ENCODE peak calls at places on chromosome 10, in seven cellular contexts. J is GM12891, L is SK-N-SH, Z is HepG2, M is K562, X is H1, N is GM12878. V is an unnamed sample.

GRCh38 chr10:90179696-90180407 is 478.5 kb downstream of the KIF20B start:
- DNase-seq in J (no peak), L (no peak), Z (no peak), M (no peak), X (no peak), N (no peak), V (no peak)

GRCh38 chr10:19347592-19347991 is 299.0 kb downstream of the MALRD1 start:
- DNase-seq in J (no peak), L (peak; percentile 2), Z (peak; percentile 4), M (no peak), X (no peak), N (no peak), V (no peak)

GRCh38 chr10:78211476-78212110 is 177.9 kb downstream of the RPS24 start:
- DNase-seq in J (no peak), L (peak; percentile 71), Z (peak; percentile 16), M (peak; percentile 23), X (no peak), N (no peak), V (no peak)

GRCh38 chr10:72158174-72158573 is 57.6 kb upstream of the ANAPC16 start:
- DNase-seq in J (no peak), L (no peak), Z (no peak), M (no peak), X (no peak), N (no peak), V (no peak)

GRCh38 chr10:97969538-97969937 is 60.9 kb downstream of the CRTAC1 start:
- DNase-seq in J (no peak), L (no peak), Z (no peak), M (peak; percentile 2), X (no peak), N (no peak), V (no peak)

GRCh38 chr10:115321360-115321759 is 228.2 kb downstream of the ATRNL1 start:
- DNase-seq in J (no peak), L (no peak), Z (no peak), M (no peak), X (no peak), N (peak; percentile 2), V (no peak)

GRCh38 chr10:128734161-128734560 is 607.9 kb upstream of the MKI67 start:
- DNase-seq in J (no peak), L (no peak), Z (no peak), M (no peak), X (no peak), N (no peak), V (no peak)

GRCh38 chr10:100736144-100736808 is 9.1 kb upstream of the PAX2 start:
- DNase-seq in J (no peak), L (no peak), Z (no peak), M (no peak), X (no peak), N (no peak), V (no peak)

GRCh38 chr10:96188911-96189310 is 58.8 kb downstream of the ZNF518A start:
- DNase-seq in J (no peak), L (no peak), Z (no peak), M (no peak), X (no peak), N (no peak), V (no peak)

GRCh38 chr10:49634053-49634660 is 20.3 kb downstream of the CHAT start:
- DNase-seq in J (no peak), L (no peak), Z (no peak), M (no peak), X (no peak), N (no peak), V (no peak)

GRCh38 chr10:49629286-49629915 is 15.6 kb downstream of the CHAT start:
- DNase-seq in J (no peak), L (peak; percentile 68), Z (no peak), M (no peak), X (no peak), N (no peak), V (no peak)

GRCh38 chr10:49633327-49634045 is 19.6 kb downstream of the CHAT start:
- DNase-seq in J (no peak), L (peak; percentile 61), Z (no peak), M (no peak), X (no peak), N (no peak), V (no peak)

GRCh38 chr10:49632406-49633317 is 18.8 kb downstream of the CHAT start:
- DNase-seq in J (no peak), L (no peak), Z (no peak), M (no peak), X (no peak), N (no peak), V (no peak)

DNA sequence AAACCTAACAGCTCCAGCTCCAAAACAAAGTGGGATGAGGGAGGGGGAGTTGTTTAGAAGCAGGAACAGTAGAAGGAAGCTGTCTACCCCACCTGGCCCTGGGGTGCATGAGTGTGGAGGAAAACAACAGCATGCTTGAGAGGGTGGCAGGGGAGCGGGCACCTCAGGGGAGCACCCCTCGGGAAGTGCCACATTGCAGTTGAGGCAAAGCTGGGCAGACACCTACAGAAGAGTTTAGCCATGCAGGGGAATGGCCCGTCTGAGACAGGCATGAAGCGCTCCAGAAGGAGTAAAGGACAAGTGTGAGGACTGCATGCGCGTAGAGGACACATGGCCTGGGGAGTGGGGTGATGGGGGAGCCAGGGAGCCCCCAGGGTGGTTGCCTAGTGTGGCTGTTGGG is 18.1 kb downstream of the CHAT start:
- DNase-seq in J (no peak), L (no peak), Z (no peak), M (no peak), X (no peak), N (no peak), V (no peak)
- TF ChIP-seq TAF1 in J (no peak), L (no peak), Z (no peak), M (no peak), X (no peak), N (no peak), V (no peak)

GRCh38 chr10:132407243-132407746 is 10.3 kb downstream of the PWWP2B start:
- DNase-seq in J (no peak), L (peak; percentile 53), Z (peak; percentile 58), M (no peak), X (no peak), N (no peak), V (no peak)
- TF ChIP-seq POLR2AphosphoS5 in J (no peak), L (no peak), Z (no peak), M (no peak), X (no peak), N (no peak), V (no peak)

GRCh38 chr10:7962592-7962991 is 91.9 kb upstream of the GATA3 start:
- DNase-seq in J (no peak), L (no peak), Z (no peak), M (no peak), X (no peak), N (no peak), V (no peak)

GRCh38 chr10:7968510-7968909 is 86.0 kb upstream of the GATA3 start:
- DNase-seq in J (no peak), L (no peak), Z (no peak), M (no peak), X (no peak), N (no peak), V (no peak)

GRCh38 chr10:7969623-7970022 is 84.9 kb upstream of the GATA3 start:
- DNase-seq in J (no peak), L (no peak), Z (no peak), M (peak; percentile 48), X (no peak), N (no peak), V (no peak)

GRCh38 chr10:7967035-7967434 is 87.5 kb upstream of the GATA3 start:
- DNase-seq in J (no peak), L (no peak), Z (no peak), M (peak; percentile 31), X (no peak), N (no peak), V (no peak)

GRCh38 chr10:7965457-7965856 is 89.0 kb upstream of the GATA3 start:
- DNase-seq in J (no peak), L (no peak), Z (no peak), M (no peak), X (no peak), N (no peak), V (no peak)
- TF ChIP-seq TAF1 in J (no peak), L (no peak), Z (no peak), M (no peak), X (no peak), N (no peak), V (no peak)

DNA sequence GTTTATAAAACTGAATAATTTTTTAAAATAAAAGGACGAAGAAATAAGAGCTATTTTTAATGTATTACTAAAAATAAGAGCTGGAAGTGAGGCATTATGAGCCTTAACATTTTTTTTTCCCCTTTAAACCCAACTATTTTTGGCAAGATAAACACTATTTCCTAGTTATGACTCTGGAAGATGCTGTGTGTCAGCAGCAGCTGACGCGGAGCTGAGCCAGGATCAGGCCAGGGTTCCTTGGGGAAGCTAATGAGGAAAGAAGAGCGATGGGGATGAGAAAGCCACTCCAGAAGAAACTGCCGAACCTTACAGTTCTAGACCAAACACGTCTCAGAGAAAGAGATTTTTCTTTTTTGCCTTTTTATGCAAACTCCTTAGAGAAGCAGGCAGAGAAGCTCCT is 85.9 kb downstream of the USP6NL start:
- DNase-seq in J (no peak), L (no peak), Z (no peak), M (no peak), X (no peak), N (no peak), V (no peak)
- TF ChIP-seq POLR2AphosphoS5 in J (no peak), L (no peak), Z (no peak), M (no peak), X (no peak), N (no peak), V (no peak)

DNA sequence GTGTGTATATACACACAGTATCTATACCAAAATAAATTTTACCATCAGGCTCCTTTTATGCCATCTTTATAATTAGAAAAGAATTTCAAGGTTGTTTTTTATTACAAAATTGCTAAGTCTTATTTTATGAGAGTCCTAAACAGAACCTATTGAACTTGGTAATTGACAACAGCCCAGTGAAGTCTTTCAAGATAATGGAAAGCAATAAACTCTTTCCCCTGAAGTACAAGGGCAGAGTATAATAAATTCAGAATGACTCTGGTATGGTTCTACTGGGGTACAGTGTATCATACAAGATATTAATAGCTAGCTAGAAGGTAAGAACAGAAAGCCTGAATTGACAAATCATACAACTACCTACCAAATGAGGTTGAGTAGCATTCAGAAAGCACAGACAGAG is 26.2 kb upstream of the CUBN start:
- DNase-seq in J (no peak), L (no peak), Z (no peak), M (no peak), X (no peak), N (no peak), V (no peak)
- TF ChIP-seq TAF1 in J (no peak), L (no peak), Z (no peak), M (no peak), X (no peak), N (no peak), V (no peak)

GRCh38 chr10:21364196-21365114 is 161.0 kb downstream of the SKIDA1 start:
- DNase-seq in J (no peak), L (no peak), Z (peak; percentile 89), M (no peak), X (peak; percentile 84), N (no peak), V (no peak)
- TF ChIP-seq POLR2AphosphoS5 in J (no peak), L (no peak), Z (no peak), M (no peak), X (no peak), N (no peak), V (no peak)

GRCh38 chr10:7797582-7797981 is 9.6 kb downstream of the ATP5F1C start:
- DNase-seq in J (no peak), L (peak; percentile 17), Z (no peak), M (peak; percentile 71), X (no peak), N (no peak), V (no peak)
- TF ChIP-seq TAF1 in J (no peak), L (no peak), Z (no peak), M (no peak), X (no peak), N (no peak), V (no peak)

GRCh38 chr10:101767600-101767945 is 8.3 kb downstream of the FGF8 start:
- DNase-seq in J (no peak), L (peak; percentile 4), Z (no peak), M (peak; percentile 9), X (no peak), N (no peak), V (no peak)
- TF ChIP-seq POLR2AphosphoS5 in J (no peak), L (no peak), Z (no peak), M (no peak), X (no peak), N (no peak), V (no peak)

V was measured in GM12892.